ENCODE peak calls at places on chromosomes 5 and 9, in seven cellular contexts. One of them, this sample, is unnamed.

GRCh38 chr9:87570000-87570834 is 72.5 kb downstream of the DAPK1 start:
- DNase-seq in naive thymus-derived CD4-positive, alpha-beta T cell: no peak
- DNase-seq in colonic mucosa: no peak
- DNase-seq in astrocyte: peak; percentile 28
- DNase-seq in vagina: no peak
- DNase-seq in fibroblast of lung: no peak
- DNase-seq in cardiac muscle cell: no peak
- DNase-seq in this sample: no peak

GRCh38 chr5:62042007-62042406 is 264.0 kb upstream of the KIF2A start:
- DNase-seq in naive thymus-derived CD4-positive, alpha-beta T cell: no peak
- DNase-seq in colonic mucosa: no peak
- DNase-seq in astrocyte: no peak
- DNase-seq in vagina: no peak
- DNase-seq in fibroblast of lung: no peak
- DNase-seq in cardiac muscle cell: no peak
- DNase-seq in this sample: no peak

GRCh38 chr5:173718469-173718868 is 102.0 kb upstream of the BOD1 start:
- DNase-seq in naive thymus-derived CD4-positive, alpha-beta T cell: no peak
- DNase-seq in colonic mucosa: no peak
- DNase-seq in astrocyte: no peak
- DNase-seq in vagina: no peak
- DNase-seq in fibroblast of lung: no peak
- DNase-seq in cardiac muscle cell: no peak
- DNase-seq in this sample: no peak

GRCh38 chr5:67543704-67544103 is 347.1 kb upstream of the CD180 start:
- DNase-seq in naive thymus-derived CD4-positive, alpha-beta T cell: no peak
- DNase-seq in colonic mucosa: no peak
- DNase-seq in astrocyte: no peak
- DNase-seq in vagina: no peak
- DNase-seq in fibroblast of lung: no peak
- DNase-seq in cardiac muscle cell: no peak
- DNase-seq in this sample: no peak

GRCh38 chr9:33380390-33381094 is 21.8 kb downstream of the AQP7 start:
- DNase-seq in naive thymus-derived CD4-positive, alpha-beta T cell: no peak
- DNase-seq in colonic mucosa: no peak
- DNase-seq in astrocyte: no peak
- DNase-seq in vagina: no peak
- DNase-seq in fibroblast of lung: no peak
- DNase-seq in cardiac muscle cell: no peak
- DNase-seq in this sample: no peak

GRCh38 chr5:156188026-156188425 is 138.9 kb upstream of the SGCD start:
- DNase-seq in naive thymus-derived CD4-positive, alpha-beta T cell: no peak
- DNase-seq in colonic mucosa: no peak
- DNase-seq in astrocyte: no peak
- DNase-seq in vagina: no peak
- DNase-seq in fibroblast of lung: peak; percentile 25
- DNase-seq in cardiac muscle cell: no peak
- DNase-seq in this sample: peak; percentile 48

GRCh38 chr9:129362287-129363098 is 184.4 kb upstream of the IER5L start:
- DNase-seq in naive thymus-derived CD4-positive, alpha-beta T cell: no peak
- DNase-seq in colonic mucosa: no peak
- DNase-seq in astrocyte: no peak
- DNase-seq in vagina: no peak
- DNase-seq in fibroblast of lung: no peak
- DNase-seq in cardiac muscle cell: no peak
- DNase-seq in this sample: no peak

GRCh38 chr9:16688814-16689213 is 181.7 kb downstream of the BNC2 start:
- DNase-seq in naive thymus-derived CD4-positive, alpha-beta T cell: no peak
- DNase-seq in colonic mucosa: no peak
- DNase-seq in astrocyte: no peak
- DNase-seq in vagina: no peak
- DNase-seq in fibroblast of lung: no peak
- DNase-seq in cardiac muscle cell: no peak
- DNase-seq in this sample: no peak

GRCh38 chr5:131264453-131265200 is 774 bp downstream of the CDC42SE2 start:
- DNase-seq in naive thymus-derived CD4-positive, alpha-beta T cell: peak; percentile 58
- DNase-seq in colonic mucosa: peak; percentile 57
- DNase-seq in astrocyte: no peak
- DNase-seq in vagina: no peak
- DNase-seq in fibroblast of lung: no peak
- DNase-seq in cardiac muscle cell: peak; percentile 67
- DNase-seq in this sample: peak; percentile 52

GRCh38 chr5:58183078-58183885 is 276.6 kb downstream of the PLK2 start:
- DNase-seq in naive thymus-derived CD4-positive, alpha-beta T cell: no peak
- DNase-seq in colonic mucosa: no peak
- DNase-seq in astrocyte: no peak
- DNase-seq in vagina: no peak
- DNase-seq in fibroblast of lung: no peak
- DNase-seq in cardiac muscle cell: no peak
- DNase-seq in this sample: no peak

DNA sequence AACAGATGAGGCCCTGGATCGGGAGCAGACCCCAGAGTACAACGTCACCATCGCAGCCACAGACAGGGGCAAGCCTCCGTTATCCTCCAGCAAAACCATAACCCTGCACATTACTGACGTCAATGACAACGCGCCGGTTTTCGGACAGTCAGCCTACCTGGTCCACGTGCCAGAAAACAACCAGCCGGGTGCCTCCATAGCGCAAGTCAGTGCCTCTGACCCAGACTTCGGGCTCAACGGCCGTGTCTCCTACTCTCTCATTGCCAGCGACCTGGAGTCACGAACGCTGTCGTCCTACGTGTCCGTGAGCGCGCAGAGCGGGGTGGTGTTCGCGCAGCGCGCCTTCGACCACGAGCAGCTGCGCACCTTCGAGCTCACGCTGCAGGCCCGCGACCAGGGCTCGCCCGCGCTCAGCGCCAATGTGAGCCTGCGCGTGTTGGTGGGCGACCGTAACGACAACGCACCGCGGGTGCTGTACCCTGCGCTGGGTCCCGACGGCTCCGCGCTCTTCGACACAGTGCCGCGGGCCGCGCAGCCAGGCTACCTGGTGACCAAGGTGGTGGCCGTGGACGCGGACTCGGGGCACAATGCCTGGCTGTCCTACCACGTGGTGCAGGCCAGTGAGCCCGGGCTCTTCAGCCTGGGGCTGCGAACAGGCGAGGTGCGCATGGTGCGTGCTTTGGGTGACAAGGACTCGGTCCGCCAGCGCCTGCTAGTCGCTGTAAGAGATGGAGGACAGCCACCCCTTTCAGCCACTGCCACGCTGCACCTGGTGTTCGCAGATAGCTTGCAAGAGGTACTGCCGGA is 1.6 kb upstream of the PCDHGA11 start:
- DNase-seq in naive thymus-derived CD4-positive, alpha-beta T cell: no peak
- DNase-seq in colonic mucosa: no peak
- DNase-seq in astrocyte: no peak
- DNase-seq in vagina: no peak
- DNase-seq in fibroblast of lung: no peak
- DNase-seq in cardiac muscle cell: no peak
- DNase-seq in this sample: no peak
- H3K36me3 ChIP-seq in naive thymus-derived CD4-positive, alpha-beta T cell: no peaks in the 10 kb centered on the region
- H3K36me3 ChIP-seq in colonic mucosa: no peaks in the 10 kb centered on the region
- H3K36me3 ChIP-seq in astrocyte: no peaks in the 10 kb centered on the region
- H3K36me3 ChIP-seq in vagina: peaks cover 4% of the 10 kb centered on the region
- H3K36me3 ChIP-seq in fibroblast of lung: peaks cover 2% of the 10 kb centered on the region
- H3K36me3 ChIP-seq in cardiac muscle cell: peaks cover 6% of the 10 kb centered on the region
- H3K36me3 ChIP-seq in this sample: no peaks in the 10 kb centered on the region

GRCh38 chr9:110140276-110140675 is 67.7 kb downstream of the C9orf152 start:
- DNase-seq in naive thymus-derived CD4-positive, alpha-beta T cell: no peak
- DNase-seq in colonic mucosa: no peak
- DNase-seq in astrocyte: no peak
- DNase-seq in vagina: no peak
- DNase-seq in fibroblast of lung: no peak
- DNase-seq in cardiac muscle cell: no peak
- DNase-seq in this sample: no peak
- H3K36me3 ChIP-seq in naive thymus-derived CD4-positive, alpha-beta T cell: no peaks in the 10 kb centered on the region
- H3K36me3 ChIP-seq in colonic mucosa: no peaks in the 10 kb centered on the region
- H3K36me3 ChIP-seq in astrocyte: peaks cover 38% of the 10 kb centered on the region
- H3K36me3 ChIP-seq in vagina: peaks cover 12% of the 10 kb centered on the region
- H3K36me3 ChIP-seq in fibroblast of lung: peaks cover 17% of the 10 kb centered on the region
- H3K36me3 ChIP-seq in cardiac muscle cell: peaks cover 22% of the 10 kb centered on the region
- H3K36me3 ChIP-seq in this sample: peaks cover 53% of the 10 kb centered on the region

DNA sequence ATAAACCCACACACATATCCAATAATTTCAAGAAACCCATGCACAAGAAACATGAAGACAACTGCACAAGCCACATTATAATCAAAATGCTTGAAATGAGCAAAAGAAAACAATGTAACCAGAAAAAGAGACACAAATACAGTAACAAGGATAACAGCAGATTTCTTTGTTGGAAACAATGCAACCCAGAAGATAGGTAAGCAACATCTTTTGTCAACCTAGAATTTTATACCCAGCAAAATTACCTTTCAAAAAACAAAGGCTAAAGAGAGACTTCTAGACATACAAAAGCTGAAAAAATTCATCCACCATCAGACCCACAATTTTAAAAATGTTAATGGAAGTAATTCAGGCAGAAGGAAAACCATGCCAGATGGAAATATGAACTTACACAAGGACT is 5.0 kb upstream of the COL23A1 start:
- DNase-seq in naive thymus-derived CD4-positive, alpha-beta T cell: no peak
- DNase-seq in colonic mucosa: no peak
- DNase-seq in astrocyte: no peak
- DNase-seq in vagina: no peak
- DNase-seq in fibroblast of lung: no peak
- DNase-seq in cardiac muscle cell: no peak
- DNase-seq in this sample: no peak
- H3K36me3 ChIP-seq in naive thymus-derived CD4-positive, alpha-beta T cell: no peaks in the 10 kb centered on the region
- H3K36me3 ChIP-seq in colonic mucosa: no peaks in the 10 kb centered on the region
- H3K36me3 ChIP-seq in astrocyte: no peaks in the 10 kb centered on the region
- H3K36me3 ChIP-seq in vagina: peaks cover 21% of the 10 kb centered on the region
- H3K36me3 ChIP-seq in fibroblast of lung: no peaks in the 10 kb centered on the region
- H3K36me3 ChIP-seq in cardiac muscle cell: peaks cover 2% of the 10 kb centered on the region
- H3K36me3 ChIP-seq in this sample: peaks cover 54% of the 10 kb centered on the region

GRCh38 chr5:69509212-69509611 is 16.6 kb downstream of the OCLN start:
- DNase-seq in naive thymus-derived CD4-positive, alpha-beta T cell: no peak
- DNase-seq in colonic mucosa: no peak
- DNase-seq in astrocyte: no peak
- DNase-seq in vagina: no peak
- DNase-seq in fibroblast of lung: no peak
- DNase-seq in cardiac muscle cell: no peak
- DNase-seq in this sample: no peak
- H3K36me3 ChIP-seq in naive thymus-derived CD4-positive, alpha-beta T cell: no peaks in the 10 kb centered on the region
- H3K36me3 ChIP-seq in colonic mucosa: no peaks in the 10 kb centered on the region
- H3K36me3 ChIP-seq in astrocyte: no peaks in the 10 kb centered on the region
- H3K36me3 ChIP-seq in vagina: no peaks in the 10 kb centered on the region
- H3K36me3 ChIP-seq in fibroblast of lung: no peaks in the 10 kb centered on the region
- H3K36me3 ChIP-seq in cardiac muscle cell: no peaks in the 10 kb centered on the region
- H3K36me3 ChIP-seq in this sample: no peaks in the 10 kb centered on the region

GRCh38 chr5:172339264-172340180 is 56.0 kb upstream of the UBTD2 start:
- DNase-seq in naive thymus-derived CD4-positive, alpha-beta T cell: no peak
- DNase-seq in colonic mucosa: no peak
- DNase-seq in astrocyte: no peak
- DNase-seq in vagina: no peak
- DNase-seq in fibroblast of lung: no peak
- DNase-seq in cardiac muscle cell: no peak
- DNase-seq in this sample: no peak
- H3K36me3 ChIP-seq in naive thymus-derived CD4-positive, alpha-beta T cell: no peaks in the 10 kb centered on the region
- H3K36me3 ChIP-seq in colonic mucosa: no peaks in the 10 kb centered on the region
- H3K36me3 ChIP-seq in astrocyte: peaks cover 39% of the 10 kb centered on the region
- H3K36me3 ChIP-seq in vagina: peaks cover 64% of the 10 kb centered on the region
- H3K36me3 ChIP-seq in fibroblast of lung: peaks cover 2% of the 10 kb centered on the region
- H3K36me3 ChIP-seq in cardiac muscle cell: no peaks in the 10 kb centered on the region
- H3K36me3 ChIP-seq in this sample: peaks cover 72% of the 10 kb centered on the region

GRCh38 chr5:149424371-149425315 is 45.6 kb upstream of the IL17B start:
- DNase-seq in naive thymus-derived CD4-positive, alpha-beta T cell: no peak
- DNase-seq in colonic mucosa: no peak
- DNase-seq in astrocyte: no peak
- DNase-seq in vagina: no peak
- DNase-seq in fibroblast of lung: no peak
- DNase-seq in cardiac muscle cell: peak; percentile 50
- DNase-seq in this sample: no peak
- H3K36me3 ChIP-seq in naive thymus-derived CD4-positive, alpha-beta T cell: no peaks in the 10 kb centered on the region
- H3K36me3 ChIP-seq in colonic mucosa: no peaks in the 10 kb centered on the region
- H3K36me3 ChIP-seq in astrocyte: peaks cover 50% of the 10 kb centered on the region
- H3K36me3 ChIP-seq in vagina: peaks cover 44% of the 10 kb centered on the region
- H3K36me3 ChIP-seq in fibroblast of lung: peaks cover 37% of the 10 kb centered on the region
- H3K36me3 ChIP-seq in cardiac muscle cell: peaks cover 15% of the 10 kb centered on the region
- H3K36me3 ChIP-seq in this sample: no peaks in the 10 kb centered on the region

This sample was measured in MG63.